ENCODE peak calls at places on chromosomes 16 and 17, in ten cellular contexts. L is naive thymus-derived CD8-positive, alpha-beta T cell; A is heart left ventricle; T is CD4-positive, CD25-positive, alpha-beta regulatory T cell; Z is dorsolateral prefrontal cortex; I is OCI-M1; F is lower lobe of right lung; V is ecto neural progenitor cell; C is body of pancreas; R is HCEC 1CT. S is an unnamed sample.

GRCh38 chr17:78653382-78653781 is 76.2 kb upstream of the DNAH17 start:
- DNase-seq in L (no peak), A (no peak), T (no peak), Z (no peak), I (no peak), F (no peak), V (no peak), C (no peak), R (peak), S (no peak)

GRCh38 chr16:27994686-27995085 is 68.8 kb downstream of the GSG1L start:
- DNase-seq in L (no peak), A (no peak), T (no peak), Z (no peak), I (no peak), F (no peak), V (no peak), C (no peak), R (peak), S (no peak)

GRCh38 chr17:29376667-29377268 is 13.4 kb upstream of the TAOK1 start:
- DNase-seq in L (no peak), A (no peak), T (no peak), Z (peak), I (peak), F (no peak), V (peak), C (peak), R (peak), S (peak)

GRCh38 chr16:69501956-69502457 is 63.8 kb upstream of the NFAT5 start:
- DNase-seq in L (no peak), A (no peak), T (no peak), Z (no peak), I (peak), F (no peak), V (no peak), C (no peak), R (no peak), S (no peak)

GRCh38 chr17:19433240-19433639 is 22.2 kb downstream of the RNF112 start:
- DNase-seq in L (no peak), A (no peak), T (no peak), Z (no peak), I (no peak), F (no peak), V (no peak), C (no peak), R (no peak), S (no peak)

GRCh38 chr17:77842906-77843249 is 115.6 kb upstream of the TNRC6C start:
- DNase-seq in L (no peak), A (no peak), T (no peak), Z (no peak), I (no peak), F (peak), V (no peak), C (no peak), R (no peak), S (no peak)

GRCh38 chr16:86952769-86953168 is 364.4 kb downstream of the C16orf95 start:
- DNase-seq in L (no peak), A (no peak), T (no peak), Z (no peak), I (no peak), F (no peak), V (no peak), C (no peak), R (peak), S (no peak)

GRCh38 chr17:15342460-15342859 is 1.1 kb upstream of the TEKT3 start:
- DNase-seq in L (no peak), A (no peak), T (no peak), Z (no peak), I (no peak), F (no peak), V (no peak), C (no peak), R (no peak), S (no peak)

GRCh38 chr17:82022981-82023446 is at the start of gene LRRC45:
- DNase-seq in L (peak), A (peak), T (peak), Z (peak), I (peak), F (peak), V (peak), C (peak), R (peak), S (peak)

GRCh38 chr16:66383551-66383950 is 17.1 kb downstream of the CDH5 start:
- DNase-seq in L (no peak), A (no peak), T (no peak), Z (no peak), I (no peak), F (no peak), V (no peak), C (no peak), R (no peak), S (no peak)

GRCh38 chr16:17275076-17275732 is 195.6 kb downstream of the XYLT1 start:
- DNase-seq in L (no peak), A (no peak), T (peak), Z (no peak), I (no peak), F (no peak), V (no peak), C (peak), R (no peak), S (no peak)

GRCh38 chr17:7356779-7357178 is 1.8 kb downstream of the TMEM95 start:
- DNase-seq in L (no peak), A (no peak), T (no peak), Z (no peak), I (no peak), F (no peak), V (no peak), C (no peak), R (no peak), S (no peak)

GRCh38 chr16:65388592-65388991 is 266.7 kb upstream of the CDH11 start:
- DNase-seq in L (no peak), A (no peak), T (no peak), Z (no peak), I (no peak), F (no peak), V (no peak), C (no peak), R (peak), S (no peak)

GRCh38 chr16:30004424-30004776 is 6.4 kb downstream of the DOC2A start:
- DNase-seq in L (no peak), A (peak), T (no peak), Z (no peak), I (no peak), F (peak), V (no peak), C (no peak), R (no peak), S (no peak)

GRCh38 chr16:66949472-66949871 is 11.6 kb upstream of the CES3 start:
- DNase-seq in L (no peak), A (no peak), T (no peak), Z (no peak), I (no peak), F (no peak), V (no peak), C (no peak), R (no peak), S (no peak)

GRCh38 chr16:67260426-67261063 is 11.8 kb downstream of the SLC9A5 start:
- DNase-seq in L (no peak), A (no peak), T (peak), Z (no peak), I (peak), F (peak), V (no peak), C (peak), R (peak), S (no peak)

GRCh38 chr17:78124081-78124835 is 4.3 kb downstream of the TMC6 start:
- DNase-seq in L (no peak), A (no peak), T (no peak), Z (no peak), I (no peak), F (no peak), V (no peak), C (no peak), R (no peak), S (no peak)

GRCh38 chr17:3030096-3030495 is 33.3 kb downstream of the OR1D5 start:
- DNase-seq in L (no peak), A (no peak), T (no peak), Z (no peak), I (no peak), F (peak), V (no peak), C (no peak), R (peak), S (no peak)

GRCh38 chr17:14553847-14554246 is 253.0 kb downstream of the HS3ST3B1 start:
- DNase-seq in L (no peak), A (no peak), T (peak), Z (no peak), I (no peak), F (no peak), V (no peak), C (no peak), R (no peak), S (no peak)

GRCh38 chr17:81099888-81100287 is 64.9 kb downstream of the BAIAP2 start:
- DNase-seq in L (no peak), A (no peak), T (no peak), Z (no peak), I (no peak), F (no peak), V (no peak), C (no peak), R (no peak), S (no peak)

GRCh38 chr16:3518292-3518982 is 17.6 kb downstream of the CLUAP1 start:
- DNase-seq in L (no peak), A (no peak), T (no peak), Z (no peak), I (no peak), F (no peak), V (no peak), C (no peak), R (no peak), S (no peak)

GRCh38 chr17:36149296-36149820 is 27.1 kb downstream of the TBC1D3B start:
- DNase-seq in L (no peak), A (no peak), T (no peak), Z (peak), I (peak), F (no peak), V (peak), C (peak), R (peak), S (no peak)

GRCh38 chr17:61251939-61252865 is 147.4 kb upstream of the TBX2 start:
- DNase-seq in L (no peak), A (peak), T (no peak), Z (peak), I (no peak), F (peak), V (no peak), C (peak), R (peak), S (peak)